ENCODE peak calls at places on chromosome 15, in four cellular contexts. A is right lobe of liver, X is adrenal gland, S is epithelial cell of prostate. Q is an unnamed sample.

GRCh38 chr15:75835990-75836952 is 7.0 kb upstream of the UBE2Q2 start:
- DNase-seq in A (no peak), X (no peak), S (no peak), Q (no peak)

GRCh38 chr15:62782100-62782791 is 260.3 kb upstream of the TPM1 start:
- DNase-seq in A (peak; percentile 53), X (peak; percentile 76), S (no peak), Q (peak; percentile 90)

GRCh38 chr15:31458591-31458990 is 132.0 kb downstream of the KLF13 start:
- DNase-seq in A (no peak), X (no peak), S (no peak), Q (no peak)

GRCh38 chr15:89743011-89743410 is 8.0 kb downstream of the MESP1 start:
- DNase-seq in A (no peak), X (no peak), S (no peak), Q (no peak)

GRCh38 chr15:56965614-56966013 is 47.2 kb downstream of the TCF12 start:
- DNase-seq in A (no peak), X (no peak), S (no peak), Q (no peak)

GRCh38 chr15:26772588-26773484 is at the start of gene GABRB3:
- DNase-seq in A (peak; percentile 57), X (peak; percentile 52), S (no peak), Q (peak; percentile 70)

GRCh38 chr15:27479232-27480140 is 508.5 kb downstream of the GABRG3 start:
- DNase-seq in A (no peak), X (no peak), S (peak; percentile 80), Q (no peak)

GRCh38 chr15:68531794-68532193 is 47.0 kb upstream of the CORO2B start:
- DNase-seq in A (no peak), X (no peak), S (no peak), Q (no peak)

GRCh38 chr15:92637621-92638020 is 18.0 kb downstream of the FAM174B start:
- DNase-seq in A (no peak), X (no peak), S (no peak), Q (peak; percentile 10)

GRCh38 chr15:44340410-44340809 is 51.9 kb downstream of the GOLM2 start:
- DNase-seq in A (no peak), X (peak; percentile 27), S (peak; percentile 43), Q (peak; percentile 9)
- H3K27ac ChIP-seq in A (no peak overlapping the region), X (no peak overlapping the region), S (no peak overlapping the region), Q (peak overlapping the region; percentile 26)

GRCh38 chr15:60616628-60617027 is 137.7 kb upstream of the ICE2 start:
- DNase-seq in A (no peak), X (no peak), S (no peak), Q (no peak)

GRCh38 chr15:60618206-60618605 is 139.3 kb upstream of the ICE2 start:
- DNase-seq in A (no peak), X (no peak), S (no peak), Q (no peak)

GRCh38 chr15:60616147-60616546 is 137.2 kb upstream of the ICE2 start:
- DNase-seq in A (no peak), X (no peak), S (no peak), Q (no peak)

GRCh38 chr15:60619131-60619530 is 140.2 kb upstream of the ICE2 start:
- DNase-seq in A (no peak), X (no peak), S (no peak), Q (no peak)

DNA sequence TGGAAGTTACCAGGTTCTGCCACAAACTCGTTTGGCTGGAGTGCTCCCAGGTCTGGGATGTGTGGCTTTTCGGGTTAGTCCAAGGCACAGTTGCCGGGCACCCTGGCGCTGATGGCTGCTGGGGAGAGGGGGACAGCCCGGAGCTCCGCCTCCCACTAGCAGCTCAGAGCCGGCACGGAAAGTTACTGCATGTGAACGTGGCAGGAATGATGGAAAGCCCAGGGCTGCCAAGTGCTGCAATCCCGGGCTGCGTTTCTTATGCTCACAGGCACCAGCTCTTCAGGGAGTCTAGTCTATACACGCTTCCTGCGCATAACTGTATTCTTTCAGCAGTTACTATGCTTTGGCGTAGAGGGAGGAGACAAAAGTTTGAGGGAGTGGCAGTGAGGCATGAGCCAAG is 141.8 kb upstream of the ICE2 start:
- DNase-seq in A (no peak), X (peak; percentile 94), S (no peak), Q (peak; percentile 44)
- H3K27ac ChIP-seq in A (no peak overlapping the region), X (peak overlapping the region; percentile 9), S (no peak overlapping the region), Q (no peak overlapping the region)

GRCh38 chr15:64161688-64162477 is 939 bp downstream of the PPIB start:
- DNase-seq in A (no peak), X (no peak), S (no peak), Q (no peak)

GRCh38 chr15:64164436-64164835 is 1.6 kb upstream of the PPIB start:
- DNase-seq in A (no peak), X (no peak), S (no peak), Q (no peak)

GRCh38 chr15:64162478-64162868 is 349 bp downstream of the PPIB start:
- DNase-seq in A (no peak), X (no peak), S (no peak), Q (no peak)

GRCh38 chr15:64163662-64164362 is 990 bp upstream of the PPIB start:
- DNase-seq in A (no peak), X (peak; percentile 73), S (no peak), Q (peak; percentile 43)

GRCh38 chr15:64162869-64163661 is at the start of gene PPIB:
- DNase-seq in A (peak; percentile 99), X (peak; percentile 98), S (peak; percentile 84), Q (peak; percentile 98)
- H3K27ac ChIP-seq in A (peak within 1 kb of the TSS; percentile 86), X (peak within 1 kb of the TSS; percentile 80), S (peak within 1 kb of the TSS; percentile 81), Q (peak within 1 kb of the TSS; percentile 92)

DNA sequence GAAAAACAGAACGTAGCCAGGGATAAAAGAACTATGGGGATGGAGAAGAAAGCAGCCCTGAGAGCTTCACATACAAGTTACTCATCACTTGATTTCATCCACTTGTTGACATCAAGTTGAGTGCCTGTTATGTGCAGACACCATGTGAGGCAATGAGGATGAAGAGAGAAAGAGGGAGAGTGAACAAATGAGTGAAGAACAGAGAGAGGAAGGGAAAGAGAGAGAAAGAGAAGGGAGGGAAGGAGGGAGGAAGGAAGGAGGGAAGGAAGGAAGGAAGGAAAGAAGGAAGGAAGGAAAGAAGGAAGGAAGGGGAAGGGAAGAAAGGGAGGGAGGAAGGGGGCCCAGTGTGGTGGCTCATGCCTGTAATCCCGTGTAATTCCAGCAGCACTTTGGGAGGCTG is 72.3 kb upstream of the SMAD3 start:
- DNase-seq in A (no peak), X (no peak), S (no peak), Q (no peak)
- H3K27ac ChIP-seq in A (no peak overlapping the region), X (no peak overlapping the region), S (no peak overlapping the region), Q (no peak overlapping the region)

Q was measured in body of pancreas.